ENCODE peak calls at places on chromosomes 11 and 22, in ten cellular contexts. G, W, V, F, J, I, A, Q, C and S are unnamed samples.
A peak's percentile ranks its signal among the peaks of the same experiment; 100 is the strongest.

GRCh38 chr22:43094085-43094484 is 4.9 kb upstream of the TTLL1 start:
- DNase-seq in Q (peak; percentile 37), A (peak; percentile 27), W (peak; percentile 20), C (no peak), F (peak; percentile 66), V (no peak), G (no peak), I (peak; percentile 34), J (no peak), S (no peak)

GRCh38 chr11:80733776-80734175 is 1292.9 kb upstream of the TENM4 start:
- DNase-seq in G (no peak), Q (no peak), J (no peak), I (no peak), V (no peak), C (no peak), W (no peak), A (no peak), F (no peak), S (no peak)

GRCh38 chr22:30555282-30556210 is 9.0 kb upstream of the SEC14L6 start:
- DNase-seq in W (no peak), Q (no peak), G (no peak), F (no peak), V (no peak), J (no peak), I (no peak), C (no peak), A (no peak), S (no peak)

GRCh38 chr11:68446046-68446725 is 14.4 kb upstream of the PPP6R3 start:
- DNase-seq in A (no peak), Q (no peak), C (no peak), I (no peak), F (peak; percentile 24), G (no peak), W (no peak), V (no peak), J (no peak), S (no peak)

GRCh38 chr11:55806248-55806647 is 4.9 kb upstream of the OR5L1 start:
- DNase-seq in V (no peak), W (no peak), G (no peak), J (no peak), C (no peak), Q (no peak), I (no peak), F (no peak), A (no peak), S (no peak)

GRCh38 chr11:72828081-72828567 is 13.9 kb downstream of the ATG16L2 start:
- DNase-seq in V (no peak), C (no peak), G (no peak), Q (no peak), I (peak; percentile 42), J (peak; percentile 61), F (no peak), W (no peak), A (peak; percentile 53), S (no peak)

GRCh38 chr11:14258177-14258935 is 100.6 kb downstream of the RRAS2 start:
- DNase-seq in Q (no peak), G (no peak), C (no peak), F (no peak), V (no peak), W (no peak), J (no peak), I (peak; percentile 29), A (no peak), S (no peak)

GRCh38 chr11:74460481-74461154 is 6.7 kb downstream of the KCNE3 start:
- DNase-seq in V (no peak), Q (no peak), J (no peak), I (peak; percentile 66), F (no peak), W (no peak), G (no peak), C (no peak), A (no peak), S (no peak)

GRCh38 chr22:41582694-41583093 is 6.9 kb downstream of the PMM1 start:
- DNase-seq in F (no peak), Q (no peak), J (no peak), C (no peak), V (no peak), G (no peak), W (no peak), A (no peak), I (no peak), S (no peak)

GRCh38 chr11:18526130-18526520 is 617 bp downstream of the TSG101 start:
- DNase-seq in A (no peak), F (no peak), J (no peak), V (no peak), G (no peak), C (no peak), I (no peak), W (no peak), Q (no peak), S (no peak)

GRCh38 chr11:72584293-72584921 is 89.8 kb downstream of the PDE2A start:
- DNase-seq in Q (peak; percentile 53), V (no peak), I (peak; percentile 4), J (peak; percentile 79), G (peak; percentile 46), W (no peak), A (no peak), F (peak; percentile 65), C (peak; percentile 68), S (no peak)

GRCh38 chr11:79493555-79494171 is 52.8 kb upstream of the TENM4 start:
- DNase-seq in C (peak; percentile 88), A (peak; percentile 12), J (peak; percentile 83), I (peak; percentile 57), F (peak; percentile 75), W (peak; percentile 61), Q (peak; percentile 60), G (peak; percentile 5), V (peak; percentile 44), S (peak; percentile 82)

GRCh38 chr11:68150029-68150428 is 28.8 kb upstream of the CHKA start:
- DNase-seq in J (no peak), G (no peak), I (no peak), V (no peak), W (no peak), Q (no peak), A (no peak), F (no peak), C (no peak), S (no peak)

GRCh38 chr22:35537252-35537651 is 3.4 kb upstream of the RASD2 start:
- DNase-seq in C (no peak), J (no peak), I (no peak), F (no peak), G (no peak), Q (no peak), W (no peak), A (no peak), V (no peak), S (no peak)

GRCh38 chr22:38817196-38817595 is 23.3 kb upstream of the DNAL4 start:
- DNase-seq in V (no peak), A (no peak), W (no peak), C (no peak), I (no peak), F (no peak), Q (no peak), G (no peak), J (no peak), S (no peak)

GRCh38 chr11:46294365-46295309 is 17.2 kb downstream of the CREB3L1 start:
- DNase-seq in G (no peak), W (no peak), J (no peak), F (no peak), V (no peak), A (no peak), I (peak; percentile 98), C (peak; percentile 83), Q (no peak), S (no peak)

GRCh38 chr11:34488855-34489557 is 24.6 kb downstream of the ELF5 start:
- DNase-seq in G (no peak), W (no peak), Q (no peak), C (no peak), V (no peak), F (no peak), I (no peak), J (no peak), A (no peak), S (no peak)

GRCh38 chr11:121422675-121423074 is 29.4 kb upstream of the SORL1 start:
- DNase-seq in F (no peak), Q (no peak), I (no peak), G (peak; percentile 28), C (no peak), J (no peak), A (no peak), W (no peak), V (no peak), S (no peak)

GRCh38 chr11:13429836-13430235 is 33.2 kb downstream of the BTBD10 start:
- DNase-seq in G (no peak), I (no peak), C (no peak), Q (no peak), F (no peak), V (no peak), A (no peak), J (no peak), W (no peak), S (no peak)

GRCh38 chr11:61575886-61576516 is 4.9 kb downstream of the SYT7 start:
- DNase-seq in I (no peak), V (no peak), J (no peak), C (no peak), G (no peak), F (no peak), W (no peak), Q (peak; percentile 61), A (no peak), S (no peak)

GRCh38 chr11:17651061-17651460 is 68.3 kb upstream of the MYOD1 start:
- DNase-seq in W (no peak), C (no peak), F (no peak), A (no peak), J (no peak), V (no peak), G (no peak), I (no peak), Q (no peak), S (no peak)

GRCh38 chr11:34564406-34564805 is 50.8 kb upstream of the ELF5 start:
- DNase-seq in I (no peak), A (no peak), G (no peak), V (no peak), Q (no peak), F (no peak), C (no peak), J (no peak), W (no peak), S (no peak)

GRCh38 chr22:45997077-45997774 is 20.3 kb upstream of the WNT7B start:
- DNase-seq in I (peak; percentile 98), F (peak; percentile 84), G (no peak), V (peak; percentile 81), A (peak; percentile 87), C (no peak), W (peak; percentile 91), J (peak; percentile 90), Q (peak; percentile 95), S (no peak)

GRCh38 chr11:69280451-69280850 is 13.5 kb upstream of the MYEOV start:
- DNase-seq in W (no peak), I (peak; percentile 79), A (no peak), V (no peak), F (no peak), Q (no peak), G (no peak), C (no peak), J (no peak), S (no peak)

GRCh38 chr11:44684886-44685285 is 41.9 kb upstream of the TSPAN18 start:
- DNase-seq in I (no peak), A (no peak), F (no peak), Q (no peak), C (no peak), J (no peak), G (no peak), W (no peak), V (no peak), S (no peak)

GRCh38 chr11:79617561-79617960 is 176.7 kb upstream of the TENM4 start:
- DNase-seq in Q (no peak), V (no peak), F (no peak), C (no peak), J (no peak), W (no peak), I (no peak), A (no peak), G (no peak), S (no peak)

GRCh38 chr11:72954860-72955259 is 140.6 kb downstream of the ATG16L2 start:
- DNase-seq in W (no peak), Q (no peak), V (no peak), G (no peak), J (no peak), A (no peak), F (no peak), I (no peak), C (no peak), S (no peak)

GRCh38 chr22:37155971-37156370 is 6.3 kb upstream of the IL2RB start:
- DNase-seq in I (no peak), V (no peak), A (no peak), C (no peak), W (no peak), Q (no peak), J (no peak), G (no peak), F (no peak), S (no peak)